ENCODE peak calls at places on chromosomes 12 and 14, in ten cellular contexts. E is fibroblast of mammary gland, D is brain microvascular endothelial cell, B is GM06990, Y is tibial artery, C is GM12865, W is AG10803, M is cardiac fibroblast, G is IMR-90, L is PC-3. N is an unnamed sample.

GRCh38 chr12:42587564-42588307 is 1.8 kb downstream of the PRICKLE1 start:
- DNase-seq in E (no peak), D (no peak), B (no peak), Y (no peak), C (no peak), W (no peak), M (no peak), G (peak), L (peak), N (no peak)

GRCh38 chr12:462936-463705 is 3.4 kb downstream of the B4GALNT3 start:
- DNase-seq in E (no peak), D (no peak), B (no peak), Y (no peak), C (no peak), W (no peak), M (no peak), G (no peak), L (peak), N (no peak)

GRCh38 chr12:106446429-106447092 is 89.0 kb downstream of the POLR3B start:
- DNase-seq in E (no peak), D (no peak), B (no peak), Y (no peak), C (no peak), W (no peak), M (no peak), G (no peak), L (no peak), N (no peak)

GRCh38 chr14:101755591-101756324 is 5.8 kb upstream of the PPP2R5C start:
- DNase-seq in E (no peak), D (no peak), B (no peak), Y (no peak), C (no peak), W (no peak), M (no peak), G (no peak), L (no peak), N (no peak)

GRCh38 chr14:83147006-83147405 is 1613.4 kb upstream of the SEL1L start:
- DNase-seq in E (peak), D (no peak), B (no peak), Y (no peak), C (no peak), W (no peak), M (no peak), G (peak), L (no peak), N (no peak)

GRCh38 chr14:56036353-56036752 is 81.9 kb upstream of the PELI2 start:
- DNase-seq in E (no peak), D (no peak), B (no peak), Y (no peak), C (no peak), W (no peak), M (no peak), G (no peak), L (no peak), N (no peak)

GRCh38 chr14:64463198-64463597 is 2.1 kb upstream of the AKAP5 start:
- DNase-seq in E (no peak), D (no peak), B (peak), Y (no peak), C (peak), W (no peak), M (no peak), G (no peak), L (no peak), N (no peak)

GRCh38 chr12:13211191-13211858 is 14.8 kb downstream of the EMP1 start:
- DNase-seq in E (no peak), D (no peak), B (no peak), Y (no peak), C (no peak), W (no peak), M (peak), G (peak), L (peak), N (no peak)

GRCh38 chr12:131147894-131148293 is 194.2 kb downstream of the ADGRD1 start:
- DNase-seq in E (no peak), D (no peak), B (no peak), Y (peak), C (no peak), W (no peak), M (no peak), G (no peak), L (no peak), N (no peak)

GRCh38 chr12:62983594-62983993 is 48.6 kb upstream of the PPM1H start:
- DNase-seq in E (no peak), D (no peak), B (no peak), Y (no peak), C (peak), W (no peak), M (peak), G (no peak), L (peak), N (no peak)

GRCh38 chr14:67510121-67510520 is 21.6 kb upstream of the TMEM229B start:
- DNase-seq in E (peak), D (no peak), B (no peak), Y (no peak), C (no peak), W (peak), M (peak), G (peak), L (no peak), N (no peak)

GRCh38 chr14:62251237-62251636 is 489.0 kb downstream of the SNAPC1 start:
- DNase-seq in E (no peak), D (no peak), B (no peak), Y (no peak), C (no peak), W (no peak), M (no peak), G (no peak), L (no peak), N (no peak)

GRCh38 chr12:24304285-24304684 is 354.8 kb upstream of the SOX5 start:
- DNase-seq in E (no peak), D (no peak), B (no peak), Y (no peak), C (no peak), W (no peak), M (no peak), G (no peak), L (no peak), N (no peak)

GRCh38 chr14:36390718-36391117 is 70.3 kb upstream of the MBIP start:
- DNase-seq in E (no peak), D (no peak), B (no peak), Y (no peak), C (no peak), W (no peak), M (no peak), G (no peak), L (no peak), N (no peak)

GRCh38 chr14:61435563-61436337 is 114.4 kb downstream of the PRKCH start:
- DNase-seq in E (peak), D (no peak), B (no peak), Y (peak), C (no peak), W (no peak), M (peak), G (no peak), L (no peak), N (no peak)

GRCh38 chr14:55416866-55417265 is 5.2 kb upstream of the ATG14 start:
- DNase-seq in E (peak), D (no peak), B (no peak), Y (no peak), C (peak), W (no peak), M (peak), G (no peak), L (peak), N (no peak)

GRCh38 chr14:106459971-106460730 is 933.8 kb downstream of the TMEM121 start:
- DNase-seq in E (no peak), D (no peak), B (no peak), Y (no peak), C (peak), W (no peak), M (no peak), G (no peak), L (no peak), N (no peak)

GRCh38 chr12:5295151-5295550 is 136.8 kb upstream of the NTF3 start:
- DNase-seq in E (no peak), D (no peak), B (no peak), Y (no peak), C (no peak), W (no peak), M (peak), G (peak), L (no peak), N (no peak)

GRCh38 chr12:100359248-100359647 is 2.4 kb downstream of the SLC17A8 start:
- DNase-seq in E (no peak), D (no peak), B (no peak), Y (no peak), C (no peak), W (no peak), M (no peak), G (no peak), L (no peak), N (no peak)

GRCh38 chr14:31059152-31059924 is 33.2 kb upstream of the STRN3 start:
- DNase-seq in E (peak), D (peak), B (no peak), Y (no peak), C (no peak), W (peak), M (peak), G (peak), L (peak), N (peak)

GRCh38 chr12:19884081-19884480 is 444.8 kb downstream of the AEBP2 start:
- DNase-seq in E (no peak), D (no peak), B (no peak), Y (no peak), C (no peak), W (peak), M (no peak), G (no peak), L (no peak), N (no peak)

DNA sequence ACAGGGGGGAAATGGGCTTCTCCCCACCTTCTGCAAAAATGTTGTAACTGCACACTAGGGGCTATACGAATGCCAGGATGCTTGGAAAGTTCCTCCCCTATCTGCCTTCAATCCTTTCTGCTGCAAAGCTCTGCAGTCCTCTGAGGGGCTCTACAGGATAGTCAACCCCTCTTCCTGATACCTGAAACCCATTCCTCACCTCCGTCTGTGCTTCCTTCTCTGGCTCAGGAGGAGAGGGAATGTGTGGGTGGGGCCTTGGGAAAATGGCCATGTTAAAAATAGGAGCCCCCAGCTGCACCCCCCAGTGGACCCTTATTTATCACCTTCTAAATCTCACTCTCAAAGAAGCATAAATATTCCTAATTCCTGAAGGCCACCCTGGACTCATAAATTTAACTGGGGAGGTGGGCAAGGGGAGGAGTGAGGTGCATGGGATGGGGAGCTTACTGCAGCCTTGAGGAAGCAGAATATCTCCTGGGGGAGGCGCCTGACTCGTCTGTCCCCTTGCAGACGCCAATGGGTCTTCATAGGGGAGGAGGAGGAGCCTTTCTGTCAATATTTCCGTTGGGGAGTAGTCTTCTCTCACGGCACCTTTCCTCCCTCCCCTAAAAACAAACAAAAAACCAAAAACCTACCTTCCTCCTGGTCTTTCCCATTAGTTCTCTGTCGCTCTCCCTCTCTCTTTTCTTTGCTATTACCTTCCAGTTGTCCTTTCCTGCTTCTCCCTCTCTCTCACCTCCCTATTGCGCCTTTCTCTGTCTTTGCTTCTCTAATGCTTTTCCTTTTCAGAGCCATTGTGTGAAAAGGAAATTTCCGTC is 6.3 kb downstream of the GPR84 start:
- DNase-seq in E (peak), D (no peak), B (no peak), Y (no peak), C (peak), W (no peak), M (peak), G (no peak), L (peak), N (no peak)
- TF ChIP-seq CTCF in E (no peak), D (no peak), B (no peak), Y (no peak), C (no peak), W (no peak), M (no peak), G (no peak), L (no peak), N (no peak)

DNA sequence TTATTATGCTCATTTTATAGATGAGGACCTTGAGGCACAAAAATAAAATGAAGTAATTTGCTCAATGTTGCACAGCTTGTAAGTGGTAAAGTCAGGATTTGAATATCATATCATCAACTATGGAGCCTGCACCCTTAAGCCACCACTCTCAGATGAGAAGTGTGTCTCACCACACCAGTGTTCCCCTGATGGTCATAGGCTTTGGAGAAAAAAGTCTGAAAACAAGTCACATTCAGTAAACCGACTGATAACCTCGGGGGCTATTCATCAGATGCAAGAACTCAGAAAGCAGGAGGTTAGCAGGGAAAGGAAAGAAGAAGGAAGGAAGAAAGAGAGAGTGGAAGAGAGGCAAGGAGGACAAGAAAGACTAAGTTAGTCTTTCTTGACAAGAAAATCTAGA is 2.8 kb downstream of the TSHR start:
- DNase-seq in E (no peak), D (no peak), B (no peak), Y (no peak), C (no peak), W (no peak), M (no peak), G (no peak), L (no peak), N (no peak)
- H3K4me3 ChIP-seq in E (no peak), D (no peak), B (no peak), Y (no peak), C (no peak), W (no peak), M (no peak), G (no peak), L (no peak), N (no peak)

GRCh38 chr14:96923003-96923402 is 125.8 kb downstream of the VRK1 start:
- DNase-seq in E (no peak), D (no peak), B (no peak), Y (no peak), C (no peak), W (no peak), M (no peak), G (no peak), L (no peak), N (no peak)
- TF ChIP-seq CTCF in E (no peak), D (no peak), B (no peak), Y (no peak), C (no peak), W (no peak), M (no peak), G (no peak), L (no peak), N (no peak)

GRCh38 chr12:53502331-53502730 is 1.2 kb downstream of the TARBP2 start:
- DNase-seq in E (peak), D (no peak), B (no peak), Y (peak), C (no peak), W (no peak), M (peak), G (no peak), L (no peak), N (no peak)
- H3K4me3 ChIP-seq in E (peak), D (no peak), B (peak), Y (peak), C (peak), W (peak), M (peak), G (no peak), L (peak), N (peak)

GRCh38 chr14:89089330-89089729 is 264.9 kb downstream of the TTC8 start:
- DNase-seq in E (no peak), D (no peak), B (no peak), Y (no peak), C (no peak), W (no peak), M (no peak), G (no peak), L (no peak), N (no peak)

GRCh38 chr14:89085154-89086059 is 261.0 kb downstream of the TTC8 start:
- DNase-seq in E (peak), D (no peak), B (no peak), Y (no peak), C (no peak), W (peak), M (peak), G (no peak), L (no peak), N (no peak)

GRCh38 chr14:89091781-89092180 is 267.3 kb downstream of the TTC8 start:
- DNase-seq in E (no peak), D (no peak), B (no peak), Y (no peak), C (no peak), W (no peak), M (no peak), G (no peak), L (no peak), N (no peak)

DNA sequence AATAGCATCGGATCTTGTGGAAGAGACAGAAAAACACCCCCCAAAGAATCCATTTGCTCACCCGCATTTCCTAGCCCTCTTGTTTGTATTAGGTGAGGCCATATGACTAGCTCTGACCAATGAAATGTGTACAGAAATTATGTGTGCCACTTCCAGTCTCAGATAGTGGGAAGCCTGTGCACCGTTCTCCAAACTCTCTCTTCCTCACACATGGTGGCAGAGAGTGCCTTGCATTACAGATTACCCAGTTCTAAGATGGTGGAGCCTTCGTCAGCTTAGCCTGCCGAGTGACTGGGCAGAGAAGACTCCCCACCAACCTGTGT is 261.6 kb downstream of the TTC8 start:
- DNase-seq in E (no peak), D (no peak), B (no peak), Y (no peak), C (no peak), W (no peak), M (no peak), G (no peak), L (no peak), N (no peak)
- TF ChIP-seq CTCF in E (no peak), D (no peak), B (no peak), Y (no peak), C (no peak), W (no peak), M (no peak), G (no peak), L (no peak), N (no peak)

GRCh38 chr12:105274571-105274970 is 38.6 kb upstream of the APPL2 start:
- DNase-seq in E (no peak), D (no peak), B (no peak), Y (no peak), C (no peak), W (no peak), M (no peak), G (no peak), L (no peak), N (no peak)
- H3K4me3 ChIP-seq in E (no peak), D (no peak), B (no peak), Y (no peak), C (no peak), W (no peak), M (no peak), G (no peak), L (no peak), N (no peak)